ENCODE peak calls at places on chromosomes 4 and X, in five cellular contexts. F is AG09309, D is pancreas, G is choroid plexus epithelial cell, Z is nephron progenitor cell. P is an unnamed sample.

GRCh38 chr4:89000844-89001360 is 56.1 kb downstream of the FAM13A start:
- DNase-seq in D (no peak), F (no peak), Z (no peak), G (peak), P (no peak)

GRCh38 chr4:108270466-108271450 is 102.0 kb upstream of the LEF1 start:
- DNase-seq in F (no peak), Z (no peak), G (peak), D (no peak), P (no peak)

GRCh38 chr4:163233321-163233720 is 66.6 kb upstream of the NAF1 start:
- DNase-seq in G (no peak), F (no peak), D (no peak), Z (no peak), P (no peak)

GRCh38 chr4:19831644-19832285 is 419.9 kb upstream of the SLIT2 start:
- DNase-seq in Z (no peak), G (no peak), F (no peak), D (no peak), P (no peak)

GRCh38 chr4:104897297-104897645 is 249.4 kb upstream of the TET2 start:
- DNase-seq in F (no peak), D (no peak), G (peak), Z (no peak), P (no peak)

GRCh38 chrX:143472334-143472938 is 44.8 kb downstream of the SPANXN3 start:
- DNase-seq in Z (no peak), D (no peak), F (no peak), G (no peak), P (no peak)

GRCh38 chr4:144209491-144209890 is 69.0 kb upstream of the GYPA start:
- DNase-seq in G (no peak), F (no peak), Z (no peak), D (no peak), P (no peak)

GRCh38 chr4:26237916-26238315 is 82.9 kb upstream of the RBPJ start:
- DNase-seq in G (no peak), F (no peak), Z (no peak), D (no peak), P (no peak)

GRCh38 chr4:84529169-84529751 is 30.2 kb upstream of the NKX6-1 start:
- DNase-seq in D (no peak), F (no peak), Z (peak), G (peak), P (no peak)

GRCh38 chrX:70769659-70770232 is 138.8 kb downstream of the TEX11 start:
- DNase-seq in F (no peak), Z (no peak), D (no peak), G (peak), P (no peak)

GRCh38 chr4:38489924-38490639 is 173.9 kb upstream of the KLF3 start:
- DNase-seq in G (peak), F (no peak), D (no peak), Z (peak), P (peak)

GRCh38 chr4:141346144-141346543 is 125.4 kb downstream of the ZNF330 start:
- DNase-seq in Z (no peak), G (peak), F (no peak), D (no peak), P (no peak)

DNA sequence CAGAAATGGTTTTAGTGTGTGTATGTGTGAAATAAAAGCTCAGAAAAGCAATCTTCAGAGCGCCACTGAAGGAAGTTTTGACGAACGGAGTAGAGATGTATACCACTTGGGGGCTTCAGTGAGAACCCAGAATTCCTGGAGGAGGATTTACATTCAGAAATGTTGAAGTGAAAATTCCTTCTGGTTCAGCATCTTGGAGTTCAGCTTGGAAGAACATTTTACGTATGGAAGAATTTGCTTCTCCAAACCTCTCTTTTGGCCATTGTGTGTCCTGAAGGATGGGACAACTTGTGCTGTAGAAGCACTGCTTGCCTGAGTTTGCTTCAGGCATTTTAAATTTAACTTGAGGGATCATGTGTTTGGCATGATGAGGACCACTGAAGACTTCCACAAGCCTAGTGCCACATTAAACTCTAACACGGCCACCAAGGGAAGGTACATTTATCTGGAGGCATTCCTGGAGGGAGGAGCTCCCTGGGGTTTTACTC is 704 bp downstream of the SHROOM3 start:
- DNase-seq in Z (no peak), D (no peak), F (no peak), G (no peak), P (no peak)
- TF ChIP-seq CTCF in Z (no peak), D (no peak), F (no peak), G (peak), P (no peak)

GRCh38 chrX:44544036-44544435 is 1.4 kb upstream of the FUNDC1 start:
- DNase-seq in G (no peak), Z (no peak), D (no peak), F (no peak), P (no peak)

DNA sequence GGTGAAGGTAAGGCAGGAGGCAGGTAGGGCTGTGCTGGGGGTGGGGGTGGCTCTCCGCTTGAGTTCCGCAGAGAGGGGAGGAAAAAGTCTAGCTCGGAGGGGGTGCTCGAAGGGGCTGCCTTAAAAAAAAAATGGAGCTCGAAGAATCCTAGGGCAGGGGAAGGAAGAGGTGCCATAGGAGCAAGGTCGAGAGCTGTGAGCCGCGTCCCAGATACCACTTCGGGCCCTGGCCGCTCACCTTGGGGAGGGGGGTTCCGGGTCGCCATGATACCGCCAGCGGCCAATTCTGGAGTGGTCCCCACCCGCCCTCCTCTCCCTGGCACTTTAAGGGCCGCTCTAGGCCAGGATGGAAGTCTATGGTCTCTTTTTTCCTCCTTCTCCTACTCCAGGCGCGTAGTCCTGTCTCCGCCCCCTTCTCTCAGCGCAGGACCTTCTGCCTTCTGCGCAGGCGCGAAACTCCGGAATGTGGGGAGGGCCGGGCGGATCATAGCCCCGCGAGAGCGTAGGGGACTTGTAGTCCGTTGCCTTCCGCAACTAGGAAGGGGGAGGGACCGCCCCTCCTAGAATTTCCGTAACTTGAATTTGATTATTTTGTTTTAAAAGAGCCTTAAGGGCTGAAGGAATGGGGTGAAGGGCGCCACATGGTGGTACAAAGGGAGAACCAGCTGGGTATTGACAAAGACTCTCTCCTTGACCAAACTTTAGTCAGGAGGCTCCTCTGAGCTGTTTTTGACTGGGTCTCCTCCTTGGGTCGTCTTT is at the start of gene FUNDC1:
- DNase-seq in D (peak), Z (peak), F (peak), G (peak), P (peak)
- TF ChIP-seq CTCF in D (peak), Z (peak), F (peak), G (peak), P (peak)

GRCh38 chrX:104918122-104918521 is 302.4 kb downstream of the TEX13A start:
- DNase-seq in Z (no peak), D (no peak), G (no peak), F (no peak), P (no peak)

DNA sequence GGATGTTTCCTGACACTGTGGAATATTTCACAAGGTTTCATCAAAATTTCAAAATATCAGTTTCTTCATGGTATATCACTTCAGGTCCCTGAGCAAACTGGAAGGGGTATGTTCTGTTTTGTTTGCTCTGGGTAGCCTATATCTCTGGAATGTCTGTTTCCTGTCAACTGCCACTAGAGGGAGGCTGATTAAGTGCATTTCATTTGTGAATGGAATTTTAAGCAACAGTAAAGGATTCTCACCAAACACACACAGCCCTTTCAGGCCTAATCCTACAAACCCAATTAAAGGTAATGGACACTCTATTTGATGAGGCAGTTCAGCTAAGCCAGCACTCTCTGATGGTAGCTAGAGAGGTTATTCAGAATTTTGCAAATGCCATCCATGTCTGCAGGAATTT is 307.1 kb downstream of the TEX13A start:
- DNase-seq in Z (no peak), G (peak), F (no peak), D (no peak), P (no peak)
- TF ChIP-seq CTCF in Z (no peak), G (peak), F (peak), D (peak), P (peak)

GRCh38 chrX:32545100-32545499 is 666.2 kb downstream of the DMD start:
- DNase-seq in G (no peak), Z (no peak), D (no peak), F (no peak), P (no peak)
- TF ChIP-seq CTCF in G (no peak), Z (no peak), D (no peak), F (no peak), P (no peak)

GRCh38 chr4:10089346-10089745 is 27.3 kb downstream of the WDR1 start:
- DNase-seq in Z (no peak), G (no peak), D (no peak), F (no peak), P (no peak)
- TF ChIP-seq CTCF in Z (no peak), G (peak), D (peak), F (peak), P (peak)

P was measured in neural crest cell.